ENCODE peak calls at places on chromosomes 13 and 19, in four cellular contexts. One of them, this sample, is unnamed.

GRCh38 chr13:108346376-108346775 is 76.9 kb downstream of the TNFSF13B start:
- DNase-seq in HepG2: no peak
- DNase-seq in K562: no peak
- DNase-seq in GM12878: no peak
- DNase-seq in this sample: no peak

GRCh38 chr13:20828540-20829364 is 55.0 kb upstream of the EEF1AKMT1 start:
- DNase-seq in K562: no peak
- DNase-seq in HepG2: peak; percentile 38
- DNase-seq in GM12878: peak; percentile 26
- DNase-seq in this sample: no peak

GRCh38 chr13:97659602-97660001 is 225.6 kb downstream of the RAP2A start:
- DNase-seq in HepG2: peak; percentile 13
- DNase-seq in GM12878: no peak
- DNase-seq in K562: no peak
- DNase-seq in this sample: no peak

GRCh38 chr19:16315825-16316505 is 8.7 kb upstream of the KLF2 start:
- DNase-seq in HepG2: no peak
- DNase-seq in K562: peak; percentile 83
- DNase-seq in GM12878: no peak
- DNase-seq in this sample: no peak

GRCh38 chr19:42422576-42423461 is 4.4 kb downstream of the LIPE start:
- DNase-seq in K562: no peak
- DNase-seq in HepG2: peak; percentile 59
- DNase-seq in GM12878: no peak
- DNase-seq in this sample: no peak

GRCh38 chr13:51523082-51523518 is 61.2 kb upstream of the WDFY2 start:
- DNase-seq in HepG2: peak; percentile 53
- DNase-seq in K562: no peak
- DNase-seq in GM12878: no peak
- DNase-seq in this sample: no peak

GRCh38 chr13:93286047-93286446 is 59.4 kb downstream of the GPC6 start:
- DNase-seq in HepG2: no peak
- DNase-seq in GM12878: no peak
- DNase-seq in K562: no peak
- DNase-seq in this sample: no peak

GRCh38 chr13:114102521-114103288 is 29.7 kb downstream of the RASA3 start:
- DNase-seq in GM12878: no peak
- DNase-seq in HepG2: no peak
- DNase-seq in K562: no peak
- DNase-seq in this sample: no peak

GRCh38 chr19:29084266-29084665 is 128.7 kb downstream of the UQCRFS1 start:
- DNase-seq in HepG2: no peak
- DNase-seq in GM12878: no peak
- DNase-seq in K562: peak; percentile 62
- DNase-seq in this sample: peak; percentile 68

GRCh38 chr13:36242761-36243160 is 28.4 kb upstream of the SOHLH2 start:
- DNase-seq in K562: no peak
- DNase-seq in GM12878: no peak
- DNase-seq in HepG2: no peak
- DNase-seq in this sample: no peak

GRCh38 chr19:15292140-15292539 is 40.2 kb downstream of the BRD4 start:
- DNase-seq in GM12878: no peak
- DNase-seq in HepG2: no peak
- DNase-seq in K562: no peak
- DNase-seq in this sample: no peak

GRCh38 chr13:46615888-46616531 is 63.0 kb downstream of the LRCH1 start:
- DNase-seq in K562: no peak
- DNase-seq in HepG2: no peak
- DNase-seq in GM12878: no peak
- DNase-seq in this sample: no peak

GRCh38 chr19:13726323-13726722 is 38.0 kb upstream of the MRI1 start:
- DNase-seq in K562: no peak
- DNase-seq in HepG2: no peak
- DNase-seq in GM12878: no peak
- DNase-seq in this sample: no peak

GRCh38 chr13:74870865-74871264 is 611.1 kb downstream of the TBC1D4 start:
- DNase-seq in K562: no peak
- DNase-seq in GM12878: no peak
- DNase-seq in HepG2: no peak
- DNase-seq in this sample: no peak

GRCh38 chr13:98797456-98797855 is 45.0 kb upstream of the SLC15A1 start:
- DNase-seq in K562: no peak
- DNase-seq in GM12878: no peak
- DNase-seq in HepG2: no peak
- DNase-seq in this sample: no peak
- TF ChIP-seq CBX5 in K562: no peak
- TF ChIP-seq CBX5 in GM12878: no peak
- TF ChIP-seq CBX5 in HepG2: no peak
- TF ChIP-seq CBX5 in this sample: no peak

DNA sequence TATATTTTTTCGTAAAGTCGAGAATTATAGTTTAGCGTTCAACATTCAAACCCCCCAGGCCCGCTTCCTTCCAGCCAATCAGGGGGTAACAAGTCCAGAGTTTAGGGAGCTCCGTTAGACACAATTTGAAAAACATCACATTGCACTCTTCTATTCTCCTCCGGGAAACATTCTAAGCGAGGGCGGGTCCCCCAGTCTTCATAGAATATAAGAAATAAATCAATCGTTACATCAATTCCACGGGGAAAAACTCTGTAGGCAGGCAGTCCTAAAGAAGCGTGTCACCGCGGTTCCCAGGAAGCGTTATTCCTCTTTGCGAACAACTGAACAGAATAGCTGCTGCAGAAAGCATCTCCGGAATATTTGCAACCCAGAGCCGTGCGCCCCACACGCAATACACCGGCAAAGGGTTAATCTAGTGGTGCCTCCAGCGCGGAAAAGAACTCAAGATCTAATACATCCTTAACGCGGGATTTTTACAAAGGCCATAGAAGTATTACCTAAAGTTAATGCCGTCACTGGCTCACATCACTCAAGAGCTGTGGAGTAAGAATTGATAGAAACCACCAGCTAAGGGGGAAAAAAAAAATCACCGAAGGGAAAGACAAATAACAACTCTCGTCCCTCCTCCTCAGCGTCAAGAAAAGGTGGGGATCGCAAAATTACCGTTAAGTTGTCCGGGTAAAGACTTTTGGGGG is 65.1 kb downstream of the KCNRG start:
- DNase-seq in HepG2: peak; percentile 23
- DNase-seq in GM12878: no peak
- DNase-seq in K562: peak; percentile 22
- DNase-seq in this sample: no peak
- TF ChIP-seq ATF3 in HepG2: no peak
- TF ChIP-seq ATF3 in GM12878: no peak
- TF ChIP-seq ATF3 in K562: no peak
- TF ChIP-seq ATF3 in this sample: no peak

GRCh38 chr19:10881403-10882107 is 10.2 kb downstream of the CARM1 start:
- DNase-seq in K562: peak; percentile 75
- DNase-seq in HepG2: no peak
- DNase-seq in GM12878: no peak
- DNase-seq in this sample: no peak

GRCh38 chr19:10882108-10882457 is 10.7 kb downstream of the CARM1 start:
- DNase-seq in K562: no peak
- DNase-seq in GM12878: no peak
- DNase-seq in HepG2: no peak
- DNase-seq in this sample: no peak

GRCh38 chr19:10885241-10886169 is 14.2 kb downstream of the CARM1 start:
- DNase-seq in GM12878: no peak
- DNase-seq in HepG2: no peak
- DNase-seq in K562: peak; percentile 18
- DNase-seq in this sample: no peak

GRCh38 chr19:10887616-10888367 is 16.4 kb downstream of the CARM1 start:
- DNase-seq in K562: no peak
- DNase-seq in HepG2: no peak
- DNase-seq in GM12878: no peak
- DNase-seq in this sample: no peak

GRCh38 chr19:10884273-10884672 is 12.9 kb downstream of the CARM1 start:
- DNase-seq in K562: peak; percentile 20
- DNase-seq in GM12878: no peak
- DNase-seq in HepG2: no peak
- DNase-seq in this sample: no peak
- TF ChIP-seq CBX5 in K562: no peak
- TF ChIP-seq CBX5 in GM12878: no peak
- TF ChIP-seq CBX5 in HepG2: no peak
- TF ChIP-seq CBX5 in this sample: no peak

GRCh38 chr19:56507446-56508281 is at the start of gene ZNF471:
- DNase-seq in HepG2: no peak
- DNase-seq in K562: no peak
- DNase-seq in GM12878: no peak
- DNase-seq in this sample: peak; percentile 88
- TF ChIP-seq ATF3 in HepG2: no peak
- TF ChIP-seq ATF3 in K562: no peak
- TF ChIP-seq ATF3 in GM12878: no peak
- TF ChIP-seq ATF3 in this sample: no peak

GRCh38 chr19:7445104-7445503 is 43.7 kb downstream of the PEX11G start:
- DNase-seq in GM12878: no peak
- DNase-seq in HepG2: no peak
- DNase-seq in K562: no peak
- DNase-seq in this sample: no peak

GRCh38 chr19:7441468-7442146 is 47.2 kb downstream of the PEX11G start:
- DNase-seq in K562: no peak
- DNase-seq in GM12878: no peak
- DNase-seq in HepG2: no peak
- DNase-seq in this sample: no peak

GRCh38 chr19:7444042-7444441 is 44.8 kb downstream of the PEX11G start:
- DNase-seq in K562: no peak
- DNase-seq in GM12878: no peak
- DNase-seq in HepG2: no peak
- DNase-seq in this sample: no peak

GRCh38 chr19:7440188-7440975 is 48.5 kb downstream of the PEX11G start:
- DNase-seq in K562: no peak
- DNase-seq in GM12878: no peak
- DNase-seq in HepG2: no peak
- DNase-seq in this sample: no peak

DNA sequence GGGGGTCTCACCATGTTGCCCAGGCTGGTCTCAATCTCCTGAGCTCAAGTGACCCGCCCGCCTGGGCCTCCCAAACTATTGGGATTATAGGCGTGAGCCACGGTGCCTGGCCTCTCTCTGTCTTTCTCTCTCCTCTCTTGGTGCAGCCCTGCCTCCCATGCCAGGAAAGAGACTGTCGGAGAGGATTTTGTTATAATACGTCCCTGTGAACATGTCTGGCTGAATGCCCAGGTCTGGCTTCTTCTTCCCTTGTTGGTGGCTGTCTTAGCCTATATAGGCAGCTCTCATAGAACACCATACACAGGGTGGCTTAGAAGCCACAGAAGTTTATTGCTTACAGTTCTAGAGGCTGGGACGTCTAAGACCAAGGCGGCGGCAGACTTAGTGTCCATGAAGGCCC is 46.4 kb downstream of the PEX11G start:
- DNase-seq in GM12878: no peak
- DNase-seq in HepG2: no peak
- DNase-seq in K562: no peak
- DNase-seq in this sample: no peak
- TF ChIP-seq CBX5 in GM12878: no peak
- TF ChIP-seq CBX5 in HepG2: no peak
- TF ChIP-seq CBX5 in K562: no peak
- TF ChIP-seq CBX5 in this sample: no peak

GRCh38 chr13:102091231-102091630 is 310.6 kb downstream of the FGF14 start:
- DNase-seq in HepG2: no peak
- DNase-seq in GM12878: no peak
- DNase-seq in K562: no peak
- DNase-seq in this sample: peak; percentile 73
- TF ChIP-seq ATF3 in HepG2: no peak
- TF ChIP-seq ATF3 in GM12878: no peak
- TF ChIP-seq ATF3 in K562: no peak
- TF ChIP-seq ATF3 in this sample: no peak

GRCh38 chr13:28865312-28865711 is 45.2 kb downstream of the MTUS2 start:
- DNase-seq in HepG2: no peak
- DNase-seq in GM12878: no peak
- DNase-seq in K562: no peak
- DNase-seq in this sample: no peak
- TF ChIP-seq CBX5 in HepG2: no peak
- TF ChIP-seq CBX5 in GM12878: no peak
- TF ChIP-seq CBX5 in K562: no peak
- TF ChIP-seq CBX5 in this sample: no peak

GRCh38 chr19:6125571-6125989 is 9.9 kb upstream of the ACSBG2 start:
- DNase-seq in GM12878: peak; percentile 40
- DNase-seq in K562: peak; percentile 77
- DNase-seq in HepG2: peak; percentile 75
- DNase-seq in this sample: peak; percentile 56
- TF ChIP-seq ATF3 in GM12878: no peak
- TF ChIP-seq ATF3 in K562: no peak
- TF ChIP-seq ATF3 in HepG2: no peak
- TF ChIP-seq ATF3 in this sample: no peak

GRCh38 chr19:48490980-48491792 is 20.4 kb downstream of the LMTK3 start:
- DNase-seq in GM12878: no peak
- DNase-seq in HepG2: no peak
- DNase-seq in K562: peak; percentile 95
- DNase-seq in this sample: peak; percentile 87
- TF ChIP-seq CBX5 in GM12878: no peak
- TF ChIP-seq CBX5 in HepG2: no peak
- TF ChIP-seq CBX5 in K562: no peak
- TF ChIP-seq CBX5 in this sample: no peak

GRCh38 chr19:49224856-49225255 is 67.3 kb downstream of the TRPM4 start:
- DNase-seq in K562: peak; percentile 52
- DNase-seq in HepG2: peak; percentile 55
- DNase-seq in GM12878: no peak
- DNase-seq in this sample: peak; percentile 56

GRCh38 chr19:49222528-49222927 is 64.9 kb downstream of the TRPM4 start:
- DNase-seq in GM12878: no peak
- DNase-seq in HepG2: no peak
- DNase-seq in K562: no peak
- DNase-seq in this sample: no peak

GRCh38 chr19:49222011-49222410 is 64.4 kb downstream of the TRPM4 start:
- DNase-seq in GM12878: no peak
- DNase-seq in HepG2: no peak
- DNase-seq in K562: peak; percentile 23
- DNase-seq in this sample: no peak

GRCh38 chr19:49229416-49229815 is 71.8 kb downstream of the TRPM4 start:
- DNase-seq in HepG2: no peak
- DNase-seq in K562: no peak
- DNase-seq in GM12878: no peak
- DNase-seq in this sample: no peak

GRCh38 chr19:49223472-49223871 is 65.9 kb downstream of the TRPM4 start:
- DNase-seq in K562: no peak
- DNase-seq in GM12878: no peak
- DNase-seq in HepG2: no peak
- DNase-seq in this sample: no peak
- TF ChIP-seq ATF3 in K562: peak; percentile 77
- TF ChIP-seq ATF3 in GM12878: no peak
- TF ChIP-seq ATF3 in HepG2: no peak
- TF ChIP-seq ATF3 in this sample: no peak

This sample was measured in H1.